ENCODE peak calls at places on chromosome 10, in nine cellular contexts. C is upper lobe of right lung; W is GM23338; I is heart left ventricle; Q is mammary epithelial cell; X is GM23248; V is testis; F is fibroblast of lung; M is naive thymus-derived CD4-positive, alpha-beta T cell. B is an unnamed sample. For H3K36me3 and H3K4me1, the result is how much of the 10 kb centered on the place peaks cover.

GRCh38 chr10:5611899-5612680 is 54.3 kb downstream of the ASB13 start:
- DNase-seq in Q (no peak), X (no peak), V (no peak), F (peak), W (no peak), M (no peak), I (no peak), C (no peak), B (no peak)

GRCh38 chr10:98446121-98446655 is 547 bp downstream of the HPS1 start:
- DNase-seq in I (no peak), W (peak), X (peak), V (peak), M (peak), F (peak), C (peak), Q (peak), B (peak)

GRCh38 chr10:5890519-5890878 is 456 bp downstream of the FBH1 start:
- DNase-seq in M (peak), X (peak), F (peak), Q (peak), V (no peak), W (peak), C (no peak), I (peak), B (no peak)

GRCh38 chr10:34397324-34397723 is 417.8 kb downstream of the PARD3 start:
- DNase-seq in I (no peak), W (no peak), M (no peak), C (no peak), X (peak), Q (peak), V (no peak), F (peak), B (no peak)

GRCh38 chr10:60517805-60518204 is 128.1 kb upstream of the ANK3 start:
- DNase-seq in W (no peak), V (no peak), I (no peak), X (peak), C (no peak), Q (no peak), F (peak), M (no peak), B (no peak)

GRCh38 chr10:73914036-73914435 is 3.1 kb downstream of the PLAU start:
- DNase-seq in X (no peak), Q (no peak), V (no peak), W (peak), F (no peak), M (no peak), I (no peak), C (no peak), B (no peak)

GRCh38 chr10:131724891-131725735 is 175.7 kb upstream of the PPP2R2D start:
- DNase-seq in F (no peak), M (no peak), V (no peak), C (peak), I (no peak), Q (no peak), W (no peak), X (no peak), B (no peak)

GRCh38 chr10:22245567-22245966 is 27.8 kb upstream of the EBLN1 start:
- DNase-seq in I (no peak), F (peak), Q (no peak), W (peak), M (no peak), C (no peak), V (no peak), X (peak), B (no peak)

GRCh38 chr10:27771231-27771630 is 25.6 kb upstream of the MKX start:
- DNase-seq in I (no peak), C (no peak), V (no peak), W (no peak), F (no peak), X (no peak), Q (no peak), M (no peak), B (no peak)

GRCh38 chr10:119531067-119531466 is 11.5 kb downstream of the RGS10 start:
- DNase-seq in C (no peak), V (no peak), M (no peak), I (no peak), X (no peak), F (peak), W (no peak), Q (no peak), B (no peak)

GRCh38 chr10:68146133-68146532 is 36.8 kb downstream of the MYPN start:
- DNase-seq in W (no peak), C (no peak), I (no peak), F (no peak), X (no peak), Q (no peak), V (no peak), M (no peak), B (no peak)

GRCh38 chr10:43315535-43316245 is 48.8 kb upstream of the RASGEF1A start:
- DNase-seq in X (no peak), V (no peak), I (no peak), Q (no peak), C (no peak), M (no peak), F (no peak), W (peak), B (no peak)

GRCh38 chr10:5033061-5033770 is 29.6 kb upstream of the AKR1C2 start:
- DNase-seq in W (no peak), M (no peak), C (no peak), X (peak), V (no peak), I (no peak), Q (peak), F (peak), B (no peak)

GRCh38 chr10:103828107-103828506 is 27.3 kb downstream of the SH3PXD2A start:
- DNase-seq in W (no peak), Q (peak), M (no peak), X (no peak), V (no peak), I (no peak), C (no peak), F (peak), B (no peak)

GRCh38 chr10:29685506-29685905 is 50.7 kb upstream of the SVIL start:
- DNase-seq in F (peak), V (no peak), X (no peak), C (no peak), M (no peak), I (no peak), Q (no peak), W (no peak), B (no peak)

GRCh38 chr10:93464826-93465388 is 17.2 kb downstream of the MYOF start:
- DNase-seq in Q (no peak), V (no peak), X (peak), W (no peak), F (peak), M (no peak), C (no peak), I (no peak), B (no peak)

GRCh38 chr10:120422459-120422858 is 34.6 kb upstream of the PLPP4 start:
- DNase-seq in W (no peak), I (no peak), V (no peak), X (peak), F (peak), Q (peak), M (no peak), C (no peak), B (no peak)

GRCh38 chr10:29622382-29622885 is 12.3 kb downstream of the SVIL start:
- DNase-seq in F (no peak), C (no peak), W (no peak), X (no peak), I (no peak), V (no peak), M (no peak), Q (no peak), B (no peak)

GRCh38 chr10:29329420-29329819 is 40.5 kb downstream of the LYZL1 start:
- DNase-seq in X (peak), W (no peak), C (no peak), M (no peak), F (no peak), Q (no peak), I (no peak), V (no peak), B (no peak)

DNA sequence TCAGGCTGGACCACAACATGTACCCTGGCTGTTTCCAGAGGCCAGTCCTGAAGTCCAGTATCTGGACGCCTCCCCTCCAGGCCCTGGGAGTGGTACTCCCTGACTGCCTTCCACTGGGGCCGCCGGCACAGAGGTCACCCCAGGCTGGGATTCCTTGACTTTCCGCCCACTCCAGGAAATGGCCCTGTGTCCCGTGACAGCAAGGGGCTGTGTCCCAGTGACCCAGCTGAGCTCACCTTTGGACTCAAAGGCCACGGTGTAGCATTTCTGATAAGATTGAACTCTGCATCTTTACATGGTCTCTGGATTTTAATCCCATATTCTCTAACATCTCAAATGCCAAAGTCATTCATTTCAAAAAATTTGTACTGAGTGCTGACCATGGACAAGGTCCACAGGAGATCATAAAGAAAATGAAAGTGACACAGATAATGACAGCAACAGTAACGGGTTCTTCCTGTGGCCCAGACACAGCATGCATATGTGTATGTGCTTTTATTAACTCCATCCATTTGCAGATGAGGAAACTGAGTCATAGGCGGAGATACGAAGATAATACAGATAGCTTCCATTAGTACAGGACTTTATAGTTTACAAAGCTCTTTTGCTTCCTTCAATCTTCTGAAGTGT is 5.4 kb downstream of the ADAMTS14 start:
- DNase-seq in X (no peak), C (no peak), I (no peak), W (no peak), V (no peak), M (no peak), F (no peak), Q (no peak), B (no peak)
- H3K36me3 ChIP-seq in X (under half), C (under half), I (under half), W (under half), V (under half), M (under half), F (under half), Q (under half), B (under half)

DNA sequence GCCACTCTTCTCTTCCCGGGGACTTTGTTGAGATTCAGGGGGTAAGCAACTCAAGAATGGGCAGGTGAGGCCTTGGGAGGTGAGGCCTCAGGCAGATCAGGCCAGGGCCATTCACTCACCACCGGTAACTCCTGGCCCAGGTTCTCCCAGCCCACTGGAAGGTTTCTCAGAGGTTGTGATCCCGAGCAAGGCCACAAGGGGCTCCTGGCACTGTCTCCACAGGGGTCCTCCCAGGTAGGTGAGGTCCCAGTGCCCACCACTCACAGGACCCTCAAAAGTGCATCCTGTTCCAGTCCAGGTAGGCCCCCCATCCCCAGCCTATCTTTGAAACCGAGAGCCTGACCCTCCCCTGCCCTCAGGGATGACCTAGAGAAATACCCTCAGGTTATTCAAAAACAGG is 236.1 kb downstream of the BUB3 start:
- DNase-seq in Q (no peak), M (no peak), C (no peak), V (no peak), F (no peak), W (peak), X (no peak), I (no peak), B (no peak)
- H3K4me1 ChIP-seq in Q (under half), M (under half), C (under half), V (under half), F (under half), W (under half), X (under half), I (under half), B (under half)

GRCh38 chr10:86688398-86688921 is 20.1 kb downstream of the LDB3 start:
- DNase-seq in W (peak), X (peak), V (peak), I (peak), C (no peak), M (peak), Q (peak), F (peak), B (peak)
- H3K4me3 ChIP-seq in W (no peak), X (peak), V (no peak), I (no peak), C (no peak), M (no peak), Q (no peak), F (no peak), B (no peak)

GRCh38 chr10:133401500-133401899 is 7.5 kb downstream of the MTG1 start:
- DNase-seq in I (no peak), M (no peak), F (no peak), W (no peak), Q (no peak), C (peak), X (no peak), V (no peak), B (peak)
- H3K36me3 ChIP-seq in I (under half), M (under half), F (under half), W (under half), Q (under half), C (half or more), X (under half), V (under half), B (under half)

B was measured in left lung.